ENCODE peak calls at places on chromosomes 12 and 14, in eight cellular contexts. G is CD8-positive, alpha-beta memory T cell; W is neuronal stem cell; J is esophagus muscularis mucosa; V is right cardiac atrium; S is mesenchymal stem cell; F is body of pancreas; L is PC-9. R is an unnamed sample.
A peak's percentile ranks its signal among the peaks of the same experiment; 100 is the strongest.

GRCh38 chr12:7042847-7043246 is 17.7 kb upstream of the C1S start:
- DNase-seq in G (no peak), W (no peak), J (no peak), V (no peak), S (peak; percentile 49), F (no peak), L (peak; percentile 48), R (no peak)

GRCh38 chr12:62654558-62655241 is 188.1 kb downstream of the MON2 start:
- DNase-seq in G (no peak), W (no peak), J (no peak), V (no peak), S (no peak), F (no peak), L (no peak), R (no peak)

GRCh38 chr12:109868182-109869051 is 11.9 kb downstream of the GLTP start:
- DNase-seq in G (no peak), W (no peak), J (no peak), V (no peak), S (no peak), F (no peak), L (no peak), R (no peak)

GRCh38 chr12:127509066-127509778 is 757.7 kb upstream of the TMEM132C start:
- DNase-seq in G (no peak), W (no peak), J (no peak), V (no peak), S (peak; percentile 60), F (no peak), L (no peak), R (no peak)

GRCh38 chr14:100891501-100892445 is 11.7 kb downstream of the RTL1 start:
- DNase-seq in G (no peak), W (no peak), J (no peak), V (no peak), S (no peak), F (no peak), L (no peak), R (peak; percentile 11)

GRCh38 chr12:111868676-111869588 is 26.9 kb downstream of the MAPKAPK5 start:
- DNase-seq in G (no peak), W (peak; percentile 31), J (no peak), V (no peak), S (no peak), F (no peak), L (no peak), R (no peak)

GRCh38 chr12:49626169-49626835 is 2.9 kb downstream of the PRPF40B start:
- DNase-seq in G (no peak), W (no peak), J (no peak), V (no peak), S (peak; percentile 53), F (no peak), L (no peak), R (no peak)

GRCh38 chr14:76773188-76773885 is 12.1 kb downstream of the VASH1 start:
- DNase-seq in G (no peak), W (no peak), J (no peak), V (peak; percentile 88), S (peak; percentile 95), F (peak; percentile 80), L (peak; percentile 84), R (peak; percentile 80)

GRCh38 chr12:93780115-93780641 is 103.0 kb downstream of the CRADD start:
- DNase-seq in G (no peak), W (no peak), J (no peak), V (no peak), S (peak; percentile 74), F (no peak), L (no peak), R (no peak)

GRCh38 chr12:121765573-121765972 is 27.9 kb downstream of the RHOF start:
- DNase-seq in G (no peak), W (no peak), J (no peak), V (peak; percentile 3), S (peak; percentile 88), F (no peak), L (no peak), R (no peak)

GRCh38 chr12:28367993-28368392 is 177.7 kb downstream of the CCDC91 start:
- DNase-seq in G (no peak), W (no peak), J (no peak), V (no peak), S (no peak), F (no peak), L (no peak), R (no peak)

GRCh38 chr12:28369483-28369882 is 179.2 kb downstream of the CCDC91 start:
- DNase-seq in G (no peak), W (no peak), J (no peak), V (no peak), S (no peak), F (no peak), L (no peak), R (no peak)

GRCh38 chr12:28367326-28367725 is 177.1 kb downstream of the CCDC91 start:
- DNase-seq in G (no peak), W (no peak), J (no peak), V (no peak), S (no peak), F (no peak), L (no peak), R (no peak)
- H3K9me3 ChIP-seq in G (peaks cover 16% of the 10 kb centered on the region), W (peaks cover 34% of the 10 kb centered on the region), J (peaks cover 17% of the 10 kb centered on the region), V (peaks cover 3% of the 10 kb centered on the region), S (peaks cover 58% of the 10 kb centered on the region), F (peaks cover 10% of the 10 kb centered on the region), L (peaks cover 47% of the 10 kb centered on the region), R (peaks cover 37% of the 10 kb centered on the region)

GRCh38 chr12:3128498-3129293 is 51.5 kb downstream of the TSPAN9 start:
- DNase-seq in G (no peak), W (no peak), J (no peak), V (no peak), S (no peak), F (no peak), L (peak; percentile 11), R (no peak)
- H3K4me1 ChIP-seq in G (peaks cover 18% of the 10 kb centered on the region), W (no peaks in the 10 kb centered on the region), J (peaks cover 29% of the 10 kb centered on the region), V (peaks cover 18% of the 10 kb centered on the region), S (peaks cover 24% of the 10 kb centered on the region), F (no peaks in the 10 kb centered on the region), L (no peaks in the 10 kb centered on the region), R (peaks cover 50% of the 10 kb centered on the region)

DNA sequence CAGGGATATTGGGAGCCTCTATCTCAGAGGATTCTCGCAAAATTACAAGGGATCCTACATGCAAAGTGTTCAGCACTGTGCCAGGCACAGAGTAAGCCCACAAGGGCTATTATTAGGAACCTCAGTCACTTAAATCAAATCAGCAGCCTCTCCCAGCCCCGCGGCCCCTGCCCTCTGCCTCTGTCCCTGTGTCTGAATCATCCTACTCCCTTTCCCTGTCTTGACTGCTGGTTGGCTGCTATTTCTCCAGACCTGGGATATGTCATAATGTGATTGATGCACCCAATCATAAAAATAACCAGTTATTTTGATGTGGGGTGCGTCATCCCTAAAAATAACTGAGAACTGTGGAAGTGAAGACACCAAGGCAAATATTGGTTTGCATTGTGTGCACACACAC is 176.3 kb downstream of the KSR2 start:
- DNase-seq in G (no peak), W (no peak), J (no peak), V (no peak), S (no peak), F (no peak), L (peak; percentile 52), R (peak; percentile 30)
- H3K27ac ChIP-seq in G (no peak overlapping the region), W (no peak overlapping the region), J (no peak overlapping the region), V (no peak overlapping the region), S (no peak overlapping the region), F (no peak overlapping the region), L (no peak overlapping the region), R (no peak overlapping the region)

GRCh38 chr14:29028973-29029582 is 262.5 kb downstream of the FOXG1 start:
- DNase-seq in G (no peak), W (peak; percentile 29), J (no peak), V (no peak), S (peak; percentile 4), F (peak; percentile 18), L (no peak), R (no peak)
- H3K9me3 ChIP-seq in G (peaks cover 3% of the 10 kb centered on the region), W (no peaks in the 10 kb centered on the region), J (peaks cover 5% of the 10 kb centered on the region), V (no peaks in the 10 kb centered on the region), S (peaks cover 20% of the 10 kb centered on the region), F (no peaks in the 10 kb centered on the region), L (no peaks in the 10 kb centered on the region), R (no peaks in the 10 kb centered on the region)

DNA sequence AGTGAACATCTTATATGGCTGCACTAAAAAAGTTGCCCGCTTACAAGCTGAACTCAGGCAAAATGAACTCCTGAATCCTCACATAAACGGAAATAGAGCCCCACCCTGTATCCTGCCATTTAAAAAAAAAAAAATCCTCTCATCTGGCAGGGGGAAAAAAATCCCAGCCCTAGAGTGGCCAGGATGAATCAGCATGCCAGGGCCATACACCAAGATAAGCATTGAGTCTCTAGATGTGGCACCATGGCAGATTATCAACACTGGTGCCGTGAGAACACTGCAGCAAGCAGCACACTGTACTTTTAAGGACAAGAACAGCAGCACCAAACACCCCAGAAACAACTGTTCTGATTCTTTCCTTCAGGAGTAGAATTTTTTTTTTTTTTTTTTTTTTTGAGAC is 65.5 kb downstream of the RASSF3 start:
- DNase-seq in G (no peak), W (no peak), J (no peak), V (no peak), S (peak; percentile 81), F (peak; percentile 88), L (peak; percentile 69), R (peak; percentile 82)
- H3K4me1 ChIP-seq in G (peaks cover 95% of the 10 kb centered on the region), W (peaks cover 2% of the 10 kb centered on the region), J (peaks cover 100% of the 10 kb centered on the region), V (peaks cover 25% of the 10 kb centered on the region), S (peaks cover 22% of the 10 kb centered on the region), F (peaks cover 76% of the 10 kb centered on the region), L (peaks cover 84% of the 10 kb centered on the region), R (peaks cover 65% of the 10 kb centered on the region)

GRCh38 chr14:92786427-92786756 is 7.7 kb upstream of the GOLGA5 start:
- DNase-seq in G (no peak), W (no peak), J (no peak), V (no peak), S (no peak), F (no peak), L (no peak), R (no peak)
- H3K27ac ChIP-seq in G (no peak overlapping the region), W (no peak overlapping the region), J (no peak overlapping the region), V (peak overlapping the region; percentile 84), S (no peak overlapping the region), F (no peak overlapping the region), L (peak overlapping the region; percentile 94), R (peak overlapping the region; percentile 61)

DNA sequence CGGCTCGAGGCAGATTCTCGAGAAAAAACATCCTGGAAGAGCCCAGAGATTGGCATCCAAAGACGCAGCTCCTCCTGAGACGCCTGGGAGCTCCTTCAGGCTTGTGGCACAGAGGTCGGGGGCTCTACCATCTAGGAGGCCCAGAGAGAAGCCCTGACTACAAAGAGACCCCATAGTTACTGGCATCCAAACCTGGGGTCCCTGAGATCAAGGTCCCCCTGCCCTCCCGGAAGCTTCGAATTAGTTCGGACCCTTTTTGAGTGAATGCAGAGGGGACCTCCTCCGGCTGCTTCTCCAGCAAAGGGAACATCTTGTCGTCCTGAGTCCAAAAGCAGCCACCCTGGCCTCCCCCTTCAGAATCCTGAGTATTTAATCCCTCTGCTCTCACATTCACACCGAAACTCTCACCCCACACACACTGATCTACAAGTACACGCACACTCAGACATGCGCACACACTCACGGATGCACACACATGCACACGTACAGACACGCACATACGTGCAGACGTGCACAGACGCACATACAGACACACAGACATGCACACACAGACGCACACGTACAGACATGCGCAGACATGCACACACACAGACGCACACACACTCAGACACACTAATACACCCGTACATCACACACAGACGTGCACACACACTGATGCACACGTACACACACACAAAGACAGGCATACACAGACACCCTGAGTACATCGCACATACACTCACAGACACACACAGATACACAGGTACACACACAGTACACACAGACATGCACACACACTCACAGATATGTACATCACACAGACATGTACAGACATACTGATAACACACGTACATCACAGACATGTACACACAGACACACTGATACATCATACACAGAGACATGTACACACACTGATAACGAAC is 5.9 kb downstream of the ZNF605 start:
- DNase-seq in G (no peak), W (no peak), J (no peak), V (no peak), S (no peak), F (no peak), L (no peak), R (no peak)
- H3K9me3 ChIP-seq in G (no peaks in the 10 kb centered on the region), W (peaks cover 92% of the 10 kb centered on the region), J (peaks cover 19% of the 10 kb centered on the region), V (peaks cover 15% of the 10 kb centered on the region), S (peaks cover 86% of the 10 kb centered on the region), F (peaks cover 43% of the 10 kb centered on the region), L (peaks cover 35% of the 10 kb centered on the region), R (peaks cover 64% of the 10 kb centered on the region)

R was measured in heart left ventricle.